ENCODE peak calls at places on chromosome 15, in nine cellular contexts. F, Q, I, H, E, S, R, Z and O are unnamed samples.

GRCh38 chr15:92821491-92822116 is 78.5 kb upstream of the CHD2 start:
- DNase-seq in F (no peak), Q (no peak), I (no peak), H (no peak), E (no peak), S (no peak), R (no peak), Z (peak), O (no peak)

GRCh38 chr15:28075482-28076029 is 23.6 kb downstream of the OCA2 start:
- DNase-seq in F (no peak), Q (no peak), I (no peak), H (no peak), E (no peak), S (no peak), R (no peak), Z (no peak), O (no peak)

GRCh38 chr15:98860647-98861041 is 146.9 kb downstream of the PGPEP1L start:
- DNase-seq in F (no peak), Q (no peak), I (no peak), H (no peak), E (no peak), S (no peak), R (no peak), Z (no peak), O (no peak)

GRCh38 chr15:64911317-64912186 is at the start of gene ANKDD1A:
- DNase-seq in F (peak), Q (no peak), I (peak), H (peak), E (peak), S (peak), R (peak), Z (peak), O (peak)

GRCh38 chr15:39232512-39232911 is 348.4 kb upstream of the THBS1 start:
- DNase-seq in F (no peak), Q (no peak), I (no peak), H (peak), E (no peak), S (no peak), R (no peak), Z (peak), O (no peak)

GRCh38 chr15:63990449-63990848 is 55.8 kb downstream of the DAPK2 start:
- DNase-seq in F (no peak), Q (no peak), I (no peak), H (no peak), E (no peak), S (no peak), R (no peak), Z (no peak), O (no peak)

GRCh38 chr15:81645470-81645869 is 271.5 kb upstream of the TMC3 start:
- DNase-seq in F (no peak), Q (no peak), I (no peak), H (no peak), E (no peak), S (no peak), R (no peak), Z (no peak), O (no peak)

GRCh38 chr15:97904196-97904572 is 56.3 kb upstream of the ARRDC4 start:
- DNase-seq in F (peak), Q (no peak), I (peak), H (peak), E (peak), S (peak), R (peak), Z (peak), O (peak)

DNA sequence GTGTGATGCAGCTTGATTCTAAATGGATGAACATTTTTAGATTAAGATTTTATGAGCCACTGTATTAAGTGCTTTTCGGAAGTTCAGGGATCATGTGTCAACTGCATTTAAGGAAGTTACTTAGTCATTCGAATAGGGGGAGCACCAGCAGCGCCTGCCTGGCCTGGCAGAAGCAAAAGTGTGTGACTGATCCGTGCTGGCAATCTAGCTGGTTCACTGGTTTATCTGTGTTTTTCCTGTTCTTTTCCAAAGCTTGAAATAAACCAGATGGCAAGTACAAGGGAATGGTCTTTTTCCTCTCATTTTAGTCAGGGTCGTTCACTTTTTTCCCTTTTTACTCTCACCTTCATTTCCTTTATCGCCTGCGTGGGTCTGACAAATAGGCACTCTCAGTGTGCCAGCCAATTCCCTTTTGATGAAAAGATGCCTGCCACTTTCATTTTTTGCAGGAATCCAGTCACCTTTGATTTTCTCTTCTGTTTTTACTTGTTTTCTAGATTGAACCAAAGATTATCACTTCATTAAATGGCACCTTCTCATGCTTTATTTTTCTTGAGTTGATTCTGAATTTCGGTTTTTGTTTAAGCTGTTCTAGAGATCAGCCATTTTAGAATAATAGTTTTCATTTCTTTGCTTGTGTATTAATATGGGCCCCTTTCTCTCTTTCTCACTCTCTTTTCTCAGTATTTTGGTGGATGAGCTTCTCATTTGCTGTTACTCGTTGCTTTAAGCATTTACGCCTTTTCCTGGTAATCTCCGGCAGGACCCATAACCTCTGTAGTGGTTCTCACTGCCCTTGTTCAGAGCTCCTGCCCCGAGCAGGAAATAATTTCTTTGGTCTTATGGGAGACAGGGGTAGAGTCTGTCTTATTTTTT is 2.8 kb downstream of the ABHD2 start:
- DNase-seq in F (no peak), Q (no peak), I (peak), H (peak), E (no peak), S (no peak), R (peak), Z (peak), O (peak)
- TF ChIP-seq CTCF in F (no peak), Q (no peak), I (no peak), H (no peak), E (no peak), S (no peak), R (no peak), Z (no peak), O (peak)

GRCh38 chr15:37793851-37794250 is 140.6 kb upstream of the TMCO5A start:
- DNase-seq in F (peak), Q (no peak), I (no peak), H (no peak), E (no peak), S (no peak), R (no peak), Z (no peak), O (no peak)
- TF ChIP-seq CTCF in F (peak), Q (no peak), I (no peak), H (no peak), E (no peak), S (no peak), R (no peak), Z (peak), O (no peak)

GRCh38 chr15:48796521-48796920 is 14.3 kb downstream of the CEP152 start:
- DNase-seq in F (no peak), Q (no peak), I (no peak), H (no peak), E (no peak), S (no peak), R (no peak), Z (no peak), O (no peak)

GRCh38 chr15:48798319-48798718 is 12.6 kb downstream of the CEP152 start:
- DNase-seq in F (no peak), Q (no peak), I (no peak), H (no peak), E (no peak), S (no peak), R (no peak), Z (no peak), O (no peak)

GRCh38 chr15:48795901-48796300 is 15.0 kb downstream of the CEP152 start:
- DNase-seq in F (no peak), Q (no peak), I (no peak), H (no peak), E (no peak), S (no peak), R (no peak), Z (no peak), O (no peak)

GRCh38 chr15:48796930-48797329 is 13.9 kb downstream of the CEP152 start:
- DNase-seq in F (no peak), Q (no peak), I (no peak), H (no peak), E (no peak), S (no peak), R (no peak), Z (peak), O (no peak)

DNA sequence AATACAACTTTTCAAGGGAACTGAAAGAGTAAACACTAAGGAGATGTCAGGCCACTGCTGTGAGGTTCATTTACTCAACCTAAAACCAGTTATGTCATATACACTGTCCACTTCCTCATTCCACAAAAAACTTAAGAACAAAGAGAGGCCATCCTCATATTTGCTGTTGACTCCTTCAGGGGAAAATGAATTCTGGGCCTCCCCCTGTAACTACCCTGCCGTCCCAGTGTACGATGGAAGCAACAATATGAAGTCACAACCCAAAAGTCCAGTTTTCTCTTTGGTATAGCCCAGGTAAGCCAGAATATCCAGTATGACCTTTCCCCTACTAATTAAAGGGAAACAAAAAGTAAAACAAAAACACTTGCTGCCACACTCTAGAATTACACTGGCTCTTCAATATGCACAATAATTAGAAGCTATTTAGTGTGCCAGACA is 16.2 kb downstream of the CEP152 start:
- DNase-seq in F (no peak), Q (no peak), I (peak), H (no peak), E (no peak), S (no peak), R (no peak), Z (peak), O (no peak)
- TF ChIP-seq CTCF in F (no peak), Q (no peak), I (no peak), H (no peak), E (no peak), S (no peak), R (no peak), Z (no peak), O (no peak)

DNA sequence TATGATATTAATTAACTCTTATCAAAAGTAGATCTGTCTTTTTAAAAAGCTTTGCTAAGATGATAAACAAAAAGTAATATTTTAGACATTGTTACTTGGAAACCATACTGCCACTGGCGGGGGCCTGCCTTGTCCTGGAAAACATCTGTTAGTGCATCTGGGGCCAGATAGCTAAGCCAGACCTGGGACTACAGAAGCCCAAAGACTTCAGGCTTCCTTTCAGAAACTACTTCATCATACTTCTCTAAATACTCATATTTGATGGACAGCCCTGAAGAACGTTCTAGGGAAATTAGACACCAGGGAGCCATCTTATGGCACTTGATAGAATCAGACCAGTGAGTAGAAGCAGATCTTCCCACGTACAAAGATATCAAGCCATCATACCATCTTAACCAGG is 795.4 kb upstream of the SEMA6D start:
- DNase-seq in F (no peak), Q (no peak), I (no peak), H (no peak), E (no peak), S (no peak), R (no peak), Z (no peak), O (no peak)
- TF ChIP-seq CTCF in F (no peak), Q (no peak), I (no peak), H (no peak), E (no peak), S (no peak), R (no peak), Z (no peak), O (no peak)

GRCh38 chr15:72473670-72474465 is at the start of gene ARIH1:
- DNase-seq in F (peak), Q (peak), I (peak), H (peak), E (peak), S (peak), R (peak), Z (peak), O (peak)
- TF ChIP-seq CTCF in F (no peak), Q (no peak), I (peak), H (peak), E (peak), S (no peak), R (peak), Z (peak), O (no peak)

GRCh38 chr15:85312925-85313324 is 67.5 kb upstream of the AKAP13 start:
- DNase-seq in F (no peak), Q (no peak), I (no peak), H (no peak), E (no peak), S (no peak), R (no peak), Z (peak), O (no peak)
- TF ChIP-seq CTCF in F (no peak), Q (no peak), I (no peak), H (no peak), E (no peak), S (no peak), R (no peak), Z (peak), O (no peak)